ENCODE peak calls at places on chromosomes 4 and X, in five cellular contexts. K, B, F, V and X are unnamed samples.

GRCh38 chr4:169615467-169616106 is 3.2 kb upstream of the NEK1 start:
- DNase-seq in K (no peak), B (no peak), F (no peak), V (no peak), X (no peak)

GRCh38 chr4:163701915-163702314 is 207.4 kb downstream of the TMA16 start:
- DNase-seq in K (no peak), B (no peak), F (no peak), V (no peak), X (no peak)

GRCh38 chr4:88158360-88159136 is at the start of gene ABCG2:
- DNase-seq in K (peak), B (peak), F (peak), V (peak), X (no peak)

GRCh38 chr4:8165374-8165896 is 6.8 kb upstream of the ABLIM2 start:
- DNase-seq in K (no peak), B (no peak), F (no peak), V (no peak), X (no peak)

GRCh38 chrX:101164766-101165590 is 54.6 kb upstream of the DRP2 start:
- DNase-seq in K (no peak), B (no peak), F (peak), V (no peak), X (no peak)

GRCh38 chr4:6695660-6696581 is 2.2 kb downstream of the S100P start:
- DNase-seq in K (no peak), B (no peak), F (no peak), V (peak), X (peak)

GRCh38 chr4:182306792-182307507 is 63.7 kb downstream of the TENM3 start:
- DNase-seq in K (no peak), B (no peak), F (no peak), V (no peak), X (no peak)

GRCh38 chr4:79759793-79760192 is 313.2 kb downstream of the ANTXR2 start:
- DNase-seq in K (no peak), B (no peak), F (no peak), V (no peak), X (no peak)

GRCh38 chr4:169239236-169239905 is 31.4 kb downstream of the SH3RF1 start:
- DNase-seq in K (no peak), B (no peak), F (no peak), V (no peak), X (no peak)

GRCh38 chr4:2286904-2287593 is 25.1 kb upstream of the MXD4 start:
- DNase-seq in K (peak), B (no peak), F (peak), V (no peak), X (no peak)

GRCh38 chr4:110122201-110122600 is 76.2 kb downstream of the ELOVL6 start:
- DNase-seq in K (no peak), B (no peak), F (peak), V (no peak), X (no peak)

GRCh38 chr4:57312296-57312695 is 202.1 kb upstream of the IGFBP7 start:
- DNase-seq in K (no peak), B (no peak), F (no peak), V (no peak), X (no peak)

GRCh38 chr4:188941524-188942109 is 802.4 kb downstream of the TRIML1 start:
- DNase-seq in K (no peak), B (no peak), F (peak), V (no peak), X (no peak)

GRCh38 chr4:169823685-169824084 is 65.9 kb upstream of the HPF1 start:
- DNase-seq in K (no peak), B (no peak), F (peak), V (no peak), X (peak)

GRCh38 chrX:10512258-10512657 is 108.1 kb downstream of the MID1 start:
- DNase-seq in K (no peak), B (no peak), F (peak), V (no peak), X (no peak)

GRCh38 chrX:4710618-4711433 is 997.4 kb upstream of the PRKX start:
- DNase-seq in K (no peak), B (no peak), F (no peak), V (no peak), X (peak)

GRCh38 chrX:19174401-19175025 is 52.2 kb upstream of the ADGRG2 start:
- DNase-seq in K (peak), B (no peak), F (peak), V (no peak), X (no peak)

GRCh38 chrX:2311483-2311882 is 189.3 kb downstream of the DHRSX start:
- DNase-seq in K (no peak), B (no peak), F (no peak), V (no peak), X (no peak)

GRCh38 chr4:857461-857860 is 31.5 kb upstream of the CPLX1 start:
- DNase-seq in K (no peak), B (no peak), F (no peak), V (no peak), X (no peak)

GRCh38 chr4:139528377-139529005 is 27.5 kb downstream of the SETD7 start:
- DNase-seq in K (peak), B (peak), F (peak), V (peak), X (peak)

GRCh38 chrX:107714196-107714811 is 61.3 kb downstream of the TSC22D3 start:
- DNase-seq in K (peak), B (no peak), F (peak), V (no peak), X (no peak)
- H3K4me3 ChIP-seq in K (peak), B (peak), F (no peak), V (no peak), X (no peak)

DNA sequence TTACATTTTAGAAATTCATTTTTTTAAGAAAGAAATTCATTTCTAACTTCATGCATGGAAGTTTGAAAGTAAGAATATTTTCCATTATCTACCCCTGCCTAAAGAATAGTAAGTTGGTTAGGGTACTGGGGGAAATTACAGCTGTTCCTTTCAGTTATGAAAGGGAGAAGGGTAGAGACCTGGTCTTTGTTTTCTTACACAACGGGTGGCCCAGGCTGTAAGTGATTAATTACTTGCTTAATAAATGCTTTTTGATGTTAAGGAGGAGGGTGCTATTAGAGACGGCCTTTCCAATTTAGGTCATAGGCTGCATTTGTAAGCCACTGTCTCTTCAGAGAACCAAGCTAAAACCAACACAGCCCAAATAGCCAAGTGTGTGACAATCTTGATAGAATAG is 12.6 kb downstream of the SCD5 start:
- DNase-seq in K (no peak), B (no peak), F (peak), V (no peak), X (no peak)
- H3K4me3 ChIP-seq in K (no peak), B (no peak), F (no peak), V (no peak), X (no peak)

DNA sequence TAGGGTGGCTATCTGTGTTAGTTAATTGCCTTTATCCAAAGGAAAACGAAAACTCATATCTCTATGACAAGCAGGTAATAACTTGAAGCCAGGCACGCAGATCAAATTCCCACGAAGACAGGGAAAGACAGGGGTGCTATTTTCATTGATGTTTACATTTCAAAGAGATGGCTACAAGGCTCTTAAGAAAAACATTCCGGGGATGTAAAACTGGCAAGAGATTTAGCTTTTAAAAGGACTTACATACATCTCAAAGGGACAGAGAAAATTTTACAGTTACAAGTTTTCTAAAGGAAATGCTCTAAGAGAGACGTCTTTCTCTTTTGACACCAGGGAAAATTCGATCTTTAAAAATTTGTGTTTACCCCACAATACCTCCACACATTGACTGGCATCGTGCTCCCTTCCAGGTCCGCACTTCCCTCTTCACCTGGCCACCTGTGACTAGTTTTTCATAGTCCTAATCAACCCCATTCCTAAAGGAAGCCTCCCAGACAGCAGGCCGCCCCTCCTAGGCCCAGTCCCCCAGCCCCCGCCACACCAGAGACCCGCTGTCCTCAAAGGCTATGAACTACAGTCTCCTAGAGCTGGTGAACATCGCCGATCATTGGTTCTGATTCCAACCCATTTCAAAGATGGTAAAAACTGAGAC is 700 bp upstream of the ARAF start:
- DNase-seq in K (no peak), B (no peak), F (no peak), V (no peak), X (no peak)
- H3K4me3 ChIP-seq in K (peak), B (peak), F (peak), V (no peak), X (peak)

GRCh38 chr4:101135371-101136010 is 211.8 kb downstream of the PPP3CA start:
- DNase-seq in K (no peak), B (no peak), F (no peak), V (no peak), X (no peak)
- H3K4me3 ChIP-seq in K (peak), B (no peak), F (no peak), V (no peak), X (no peak)

GRCh38 chr4:149796381-149796780 is 19.3 kb downstream of the IQCM start:
- DNase-seq in K (no peak), B (no peak), F (no peak), V (no peak), X (no peak)

GRCh38 chr4:149790172-149790907 is 25.3 kb downstream of the IQCM start:
- DNase-seq in K (no peak), B (no peak), F (peak), V (no peak), X (no peak)

GRCh38 chr4:149791836-149792235 is 23.8 kb downstream of the IQCM start:
- DNase-seq in K (no peak), B (no peak), F (peak), V (no peak), X (no peak)

GRCh38 chr4:149793459-149793858 is 22.2 kb downstream of the IQCM start:
- DNase-seq in K (no peak), B (no peak), F (no peak), V (no peak), X (no peak)

DNA sequence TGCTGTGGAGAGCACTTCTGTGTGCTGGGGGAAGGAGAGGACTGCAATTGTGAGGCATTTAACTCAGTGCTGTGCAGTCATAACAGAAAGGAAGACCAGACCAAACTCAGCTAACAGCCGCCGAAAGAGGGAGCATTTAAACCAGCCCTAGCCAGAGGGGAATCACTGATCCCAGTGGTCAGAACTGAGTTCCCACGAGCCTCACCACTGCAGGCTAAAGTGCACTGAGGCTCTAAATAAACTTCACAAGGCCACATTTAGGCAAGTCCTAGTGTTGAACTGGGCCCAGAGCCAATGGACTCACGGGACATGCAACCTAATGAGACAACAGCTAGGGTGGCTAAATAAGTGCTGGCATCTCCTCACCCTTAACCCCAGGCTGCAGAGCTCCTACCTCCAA is 20.4 kb downstream of the IQCM start:
- DNase-seq in K (no peak), B (no peak), F (no peak), V (no peak), X (no peak)
- H3K4me3 ChIP-seq in K (no peak), B (no peak), F (no peak), V (no peak), X (no peak)

DNA sequence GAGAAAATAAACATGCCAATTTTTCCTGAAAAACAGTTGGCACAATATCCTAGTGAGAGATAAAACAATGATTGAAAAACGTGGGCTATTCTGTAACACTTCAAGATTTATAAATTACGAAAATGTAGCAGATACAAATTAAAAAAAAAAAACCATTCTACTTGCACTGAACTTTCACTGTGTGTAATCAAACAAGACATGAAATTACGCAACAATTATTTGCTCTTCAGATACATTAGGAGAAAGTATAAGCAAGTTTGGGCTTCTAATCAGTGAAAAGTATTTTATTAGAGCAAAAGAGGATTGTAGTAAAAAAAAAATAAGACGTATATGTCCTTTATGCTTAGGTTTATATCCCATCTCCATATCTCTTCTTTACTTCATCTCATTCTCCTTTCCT is 320.4 kb downstream of the SPOCK3 start:
- DNase-seq in K (no peak), B (no peak), F (no peak), V (no peak), X (no peak)
- H3K4me3 ChIP-seq in K (no peak), B (no peak), F (no peak), V (no peak), X (no peak)

DNA sequence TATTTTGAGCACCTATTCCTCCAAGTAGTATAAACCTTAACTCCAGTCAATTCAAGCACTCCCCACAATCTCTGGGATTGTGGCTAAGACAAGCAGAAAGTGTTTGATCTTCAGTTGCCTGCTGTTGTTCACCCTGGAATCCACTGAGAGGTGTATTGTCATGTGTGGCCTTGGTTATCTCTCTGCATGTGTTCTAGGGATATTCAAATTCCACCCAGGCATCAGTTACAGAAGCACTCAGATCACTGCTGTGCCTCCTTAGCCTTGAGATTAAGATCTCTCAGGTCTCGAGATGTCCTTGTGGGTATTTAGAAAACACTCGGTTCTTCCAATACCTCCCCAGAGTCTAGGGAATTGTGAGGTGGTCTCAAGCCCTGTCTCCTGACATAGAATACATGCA is 213.3 kb downstream of the SMARCA1 start:
- DNase-seq in K (no peak), B (no peak), F (no peak), V (no peak), X (no peak)
- H3K4me3 ChIP-seq in K (no peak), B (no peak), F (no peak), V (no peak), X (no peak)